ENCODE peak calls at places on chromosomes 13 and 19, in nine cellular contexts. E is K562, C is AG04450, M is fibroblast of mammary gland, Z is astrocyte of the cerebellum, P is left ventricle myocardium inferior, K is mucosa of descending colon, G is testis, X is tibial nerve. B is an unnamed sample.
A peak's percentile ranks its signal among the peaks of the same experiment; 100 is the strongest.

GRCh38 chr13:23504188-23504587 is 66.0 kb upstream of the TNFRSF19 start:
- DNase-seq in E (no peak), C (no peak), M (peak; percentile 36), Z (no peak), P (no peak), K (no peak), G (no peak), X (no peak), B (no peak)

GRCh38 chr13:20303636-20304035 is 71.5 kb upstream of the GJB6 start:
- DNase-seq in E (no peak), C (no peak), M (no peak), Z (peak; percentile 27), P (no peak), K (no peak), G (no peak), X (no peak), B (peak; percentile 49)

GRCh38 chr19:14091086-14091884 is 734 bp upstream of the SAMD1 start:
- DNase-seq in E (peak; percentile 79), C (no peak), M (peak; percentile 58), Z (no peak), P (no peak), K (peak; percentile 91), G (no peak), X (peak; percentile 59), B (no peak)

GRCh38 chr13:95623141-95623540 is 21.4 kb downstream of the DZIP1 start:
- DNase-seq in E (no peak), C (no peak), M (no peak), Z (no peak), P (no peak), K (no peak), G (no peak), X (no peak), B (no peak)

GRCh38 chr13:45728759-45729158 is 26.6 kb downstream of the CBY2 start:
- DNase-seq in E (peak; percentile 27), C (no peak), M (no peak), Z (no peak), P (no peak), K (no peak), G (no peak), X (no peak), B (no peak)

GRCh38 chr13:43071824-43072223 is 48.4 kb downstream of the DNAJC15 start:
- DNase-seq in E (no peak), C (no peak), M (no peak), Z (no peak), P (no peak), K (no peak), G (no peak), X (no peak), B (no peak)

GRCh38 chr19:35030257-35031071 is at the start of gene SCN1B:
- DNase-seq in E (peak; percentile 85), C (no peak), M (peak; percentile 52), Z (no peak), P (peak; percentile 65), K (no peak), G (peak; percentile 42), X (no peak), B (no peak)

GRCh38 chr13:95301135-95301946 is at the start of gene ABCC4:
- DNase-seq in E (peak; percentile 81), C (peak; percentile 27), M (peak; percentile 62), Z (no peak), P (peak; percentile 70), K (peak; percentile 84), G (peak; percentile 76), X (no peak), B (no peak)

GRCh38 chr13:87235621-87236020 is 435.6 kb upstream of the SLITRK5 start:
- DNase-seq in E (no peak), C (no peak), M (peak; percentile 6), Z (peak; percentile 1), P (no peak), K (no peak), G (no peak), X (no peak), B (no peak)

GRCh38 chr19:10292206-10292788 is 2.5 kb downstream of the ICAM5 start:
- DNase-seq in E (peak; percentile 98), C (no peak), M (peak; percentile 43), Z (no peak), P (peak; percentile 78), K (peak; percentile 93), G (peak; percentile 78), X (peak; percentile 47), B (no peak)

GRCh38 chr13:66222926-66223325 is 1007.2 kb downstream of the PCDH9 start:
- DNase-seq in E (no peak), C (no peak), M (no peak), Z (no peak), P (no peak), K (no peak), G (no peak), X (no peak), B (no peak)

GRCh38 chr13:108816381-108816780 is 187.0 kb downstream of the MYO16 start:
- DNase-seq in E (peak; percentile 75), C (no peak), M (no peak), Z (no peak), P (no peak), K (no peak), G (no peak), X (no peak), B (no peak)

GRCh38 chr19:41774515-41774980 is 19.2 kb downstream of the CEACAM6 start:
- DNase-seq in E (no peak), C (no peak), M (no peak), Z (no peak), P (no peak), K (peak; percentile 76), G (no peak), X (no peak), B (no peak)

GRCh38 chr19:39369200-39369599 is 21.7 kb downstream of the PAF1 start:
- DNase-seq in E (no peak), C (no peak), M (no peak), Z (no peak), P (no peak), K (no peak), G (no peak), X (no peak), B (no peak)

DNA sequence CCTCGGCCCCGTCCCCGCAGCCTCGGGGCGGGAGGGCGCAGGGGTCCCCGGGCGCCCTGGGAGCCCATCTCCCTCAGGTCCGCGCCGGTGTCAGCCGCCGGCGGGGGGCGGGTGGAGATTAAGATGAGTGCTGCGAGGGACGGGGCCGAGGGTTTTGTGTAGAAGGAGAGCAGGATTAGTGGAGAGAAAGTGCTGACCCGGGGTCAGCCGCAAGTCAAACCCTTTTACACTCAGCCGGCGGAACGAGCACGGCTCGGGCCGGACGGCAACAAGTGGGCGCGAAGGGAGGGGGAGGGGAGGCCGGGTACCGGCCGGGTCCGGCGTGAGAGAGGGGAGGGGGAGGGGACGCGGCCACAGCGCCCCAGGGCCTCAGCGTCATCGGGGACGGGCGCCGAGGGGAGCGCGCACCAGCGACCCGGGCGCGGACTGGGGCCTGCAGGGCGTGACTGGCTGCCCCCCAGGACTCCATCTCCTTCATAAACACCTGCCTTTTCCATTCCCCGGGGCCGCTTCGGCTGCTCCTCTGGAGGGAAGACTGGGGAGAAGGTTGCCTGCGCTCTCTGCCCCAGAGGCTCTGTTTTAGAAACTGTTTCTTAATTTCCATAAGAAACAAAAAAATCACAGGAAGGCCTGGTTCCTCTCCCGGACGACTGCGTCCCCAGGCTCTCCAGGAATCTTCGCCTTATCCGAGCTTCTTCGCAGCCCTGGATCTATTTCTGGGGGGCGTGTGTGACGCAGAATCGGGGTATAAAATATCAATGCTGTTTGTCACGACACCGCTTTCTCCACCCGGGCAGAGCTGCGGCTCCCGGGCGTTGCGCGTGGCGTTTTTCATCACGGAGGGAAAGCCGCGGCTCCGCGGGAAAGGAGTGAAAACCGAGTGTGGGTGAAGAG is 6.5 kb downstream of the SOX1 start:
- DNase-seq in E (no peak), C (no peak), M (no peak), Z (no peak), P (no peak), K (no peak), G (no peak), X (no peak), B (no peak)
- TF ChIP-seq CTCF in E (no peak), C (no peak), M (no peak), Z (no peak), P (no peak), K (no peak), G (no peak), X (no peak), B (no peak)

DNA sequence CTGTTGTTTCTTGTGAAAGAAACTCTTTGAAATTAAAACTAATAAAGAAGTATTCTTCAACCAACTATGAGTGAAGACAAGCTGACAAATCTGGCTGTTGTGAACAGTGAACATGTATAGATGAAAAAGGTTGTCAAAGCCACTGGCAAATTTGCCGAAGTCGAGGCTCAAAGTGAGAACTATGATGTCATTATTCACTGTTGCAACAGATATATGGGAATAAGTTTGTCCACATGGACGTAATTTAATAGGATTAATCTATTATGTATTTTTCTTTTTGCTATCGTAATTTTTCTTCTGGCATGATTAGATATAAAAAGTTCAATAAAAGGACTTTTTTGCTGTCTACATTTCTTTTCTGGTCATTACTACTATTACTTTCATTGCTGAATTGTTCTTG is 223.2 kb upstream of the ZNF507 start:
- DNase-seq in E (no peak), C (no peak), M (no peak), Z (no peak), P (no peak), K (no peak), G (no peak), X (no peak), B (no peak)
- H3K4me3 ChIP-seq in E (no peak overlapping the region), C (no peak overlapping the region), M (no peak overlapping the region), Z (no peak overlapping the region), P (no peak overlapping the region), K (no peak overlapping the region), G (no peak overlapping the region), X (no peak overlapping the region), B (no peak overlapping the region)

GRCh38 chr19:19661141-19661674 is 2.3 kb downstream of the ATP13A1 start:
- DNase-seq in E (no peak), C (no peak), M (no peak), Z (no peak), P (no peak), K (peak; percentile 49), G (no peak), X (no peak), B (no peak)

GRCh38 chr19:19662344-19662743 is 1.1 kb downstream of the ATP13A1 start:
- DNase-seq in E (peak; percentile 21), C (no peak), M (no peak), Z (no peak), P (no peak), K (no peak), G (no peak), X (no peak), B (no peak)

GRCh38 chr19:19661675-19662251 is 1.7 kb downstream of the ATP13A1 start:
- DNase-seq in E (peak; percentile 51), C (no peak), M (no peak), Z (no peak), P (no peak), K (peak; percentile 56), G (no peak), X (no peak), B (no peak)

GRCh38 chr19:19662866-19663291 is 597 bp downstream of the ATP13A1 start:
- DNase-seq in E (peak; percentile 71), C (no peak), M (peak; percentile 29), Z (no peak), P (peak; percentile 34), K (no peak), G (no peak), X (no peak), B (no peak)

GRCh38 chr19:19663292-19664120 is at the start of gene ATP13A1:
- DNase-seq in E (peak; percentile 96), C (peak; percentile 94), M (peak; percentile 96), Z (peak; percentile 93), P (peak; percentile 95), K (peak; percentile 99), G (peak; percentile 98), X (peak; percentile 92), B (peak; percentile 83)
- TF ChIP-seq CTCF in E (peak; percentile 37), C (no peak), M (no peak), Z (peak; percentile 9), P (peak; percentile 42), K (peak; percentile 13), G (peak; percentile 11), X (no peak), B (no peak)

GRCh38 chr13:61414686-61415664 is 674 bp downstream of the PCDH20 start:
- DNase-seq in E (no peak), C (no peak), M (no peak), Z (peak; percentile 13), P (peak; percentile 28), K (peak; percentile 69), G (peak; percentile 48), X (no peak), B (no peak)
- H3K4me3 ChIP-seq in E (no peak overlapping the region), C (no peak overlapping the region), M (no peak overlapping the region), Z (peak overlapping the region; percentile 53), P (peak overlapping the region; percentile 63), K (no peak overlapping the region), G (peak overlapping the region; percentile 17), X (peak overlapping the region; percentile 41), B (no peak overlapping the region)